ENCODE peak calls at places on chromosome 21, in four cellular contexts. C is hepatocyte, A is PC-9, O is heart left ventricle. M is an unnamed sample.

GRCh38 chr21:36743008-36743407 is 44.1 kb downstream of the SIM2 start:
- DNase-seq in A (no peak), O (no peak), C (no peak), M (no peak)

GRCh38 chr21:10641107-10641506 is 119.7 kb downstream of the TPTE start:
- DNase-seq in A (no peak), O (no peak), C (no peak), M (no peak)

GRCh38 chr21:46661627-46662366 is 26.3 kb downstream of the PRMT2 start:
- DNase-seq in C (no peak), O (no peak), A (no peak), M (no peak)

GRCh38 chr21:17514124-17514481 is 1.3 kb downstream of the CXADR start:
- DNase-seq in A (peak; percentile 81), O (no peak), C (peak; percentile 24), M (no peak)

GRCh38 chr21:26123012-26123411 is 47.6 kb downstream of the APP start:
- DNase-seq in A (no peak), O (no peak), C (no peak), M (no peak)

GRCh38 chr21:37921091-37921490 is 4.8 kb upstream of the KCNJ6 start:
- DNase-seq in O (no peak), C (peak; percentile 32), A (no peak), M (no peak)

GRCh38 chr21:17002628-17003027 is 510.2 kb upstream of the CXADR start:
- DNase-seq in O (no peak), C (no peak), A (no peak), M (no peak)

GRCh38 chr21:27534211-27534610 is 567.3 kb upstream of the ADAMTS5 start:
- DNase-seq in C (no peak), O (no peak), A (no peak), M (no peak)

GRCh38 chr21:27817061-27817460 is 850.2 kb upstream of the ADAMTS5 start:
- DNase-seq in A (no peak), O (no peak), C (peak; percentile 67), M (no peak)

GRCh38 chr21:21682172-21682571 is 684.0 kb downstream of the NCAM2 start:
- DNase-seq in A (no peak), O (no peak), C (no peak), M (no peak)

GRCh38 chr21:32090961-32091360 is 187.9 kb downstream of the MIS18A start:
- DNase-seq in A (no peak), O (no peak), C (no peak), M (no peak)

GRCh38 chr21:32094792-32095191 is 184.1 kb downstream of the MIS18A start:
- DNase-seq in C (no peak), A (no peak), O (no peak), M (peak; percentile 40)

GRCh38 chr21:32096411-32096810 is 182.4 kb downstream of the MIS18A start:
- DNase-seq in O (no peak), A (no peak), C (no peak), M (peak; percentile 61)

GRCh38 chr21:32089771-32090170 is 189.1 kb downstream of the MIS18A start:
- DNase-seq in A (no peak), C (peak; percentile 35), O (no peak), M (no peak)

DNA sequence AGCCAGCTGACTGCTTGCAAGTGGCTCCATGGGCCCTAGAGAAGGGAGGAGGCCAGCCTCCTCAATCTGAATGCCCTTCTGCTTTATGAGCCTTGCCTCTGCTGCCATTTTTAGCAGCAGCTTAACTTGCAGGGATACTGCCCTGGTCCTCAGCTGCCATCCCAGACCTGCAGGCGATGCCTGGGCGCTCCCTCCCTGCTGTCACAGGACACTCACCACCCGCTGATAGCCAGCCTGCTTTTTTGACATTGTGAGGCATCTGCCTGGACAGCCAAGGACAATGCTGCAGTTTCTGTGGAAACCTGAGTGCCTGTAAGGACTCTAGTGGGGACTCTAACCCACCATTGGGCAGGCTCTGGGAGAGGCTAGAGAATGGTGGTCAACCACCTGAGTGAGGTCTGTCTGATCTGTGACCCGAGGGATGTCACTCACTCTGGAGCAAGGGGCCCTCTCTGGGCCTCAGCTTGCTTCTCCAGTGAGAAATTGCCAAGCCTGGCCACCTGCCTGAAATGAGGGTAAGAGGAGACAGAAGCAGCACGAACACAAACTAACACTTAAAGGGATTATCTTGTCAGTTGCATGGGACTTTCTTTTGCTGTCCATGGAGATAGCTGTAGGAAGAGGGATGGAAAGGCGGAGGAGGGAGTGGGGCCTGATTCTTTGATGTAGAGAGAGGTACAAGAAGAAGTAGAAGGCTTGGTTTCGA is 184.9 kb downstream of the MIS18A start:
- DNase-seq in O (no peak), A (no peak), C (no peak), M (no peak)
- H3K27ac ChIP-seq in O (no peak overlapping the region), A (no peak overlapping the region), C (no peak overlapping the region), M (no peak overlapping the region)

GRCh38 chr21:42060166-42060565 is 11.0 kb upstream of the UMODL1 start:
- DNase-seq in A (no peak), O (no peak), C (no peak), M (no peak)
- H3K4me1 ChIP-seq in A (peaks cover 26% of the 10 kb centered on the region), O (no peaks in the 10 kb centered on the region), C (peaks cover 16% of the 10 kb centered on the region), M (no peaks in the 10 kb centered on the region)

DNA sequence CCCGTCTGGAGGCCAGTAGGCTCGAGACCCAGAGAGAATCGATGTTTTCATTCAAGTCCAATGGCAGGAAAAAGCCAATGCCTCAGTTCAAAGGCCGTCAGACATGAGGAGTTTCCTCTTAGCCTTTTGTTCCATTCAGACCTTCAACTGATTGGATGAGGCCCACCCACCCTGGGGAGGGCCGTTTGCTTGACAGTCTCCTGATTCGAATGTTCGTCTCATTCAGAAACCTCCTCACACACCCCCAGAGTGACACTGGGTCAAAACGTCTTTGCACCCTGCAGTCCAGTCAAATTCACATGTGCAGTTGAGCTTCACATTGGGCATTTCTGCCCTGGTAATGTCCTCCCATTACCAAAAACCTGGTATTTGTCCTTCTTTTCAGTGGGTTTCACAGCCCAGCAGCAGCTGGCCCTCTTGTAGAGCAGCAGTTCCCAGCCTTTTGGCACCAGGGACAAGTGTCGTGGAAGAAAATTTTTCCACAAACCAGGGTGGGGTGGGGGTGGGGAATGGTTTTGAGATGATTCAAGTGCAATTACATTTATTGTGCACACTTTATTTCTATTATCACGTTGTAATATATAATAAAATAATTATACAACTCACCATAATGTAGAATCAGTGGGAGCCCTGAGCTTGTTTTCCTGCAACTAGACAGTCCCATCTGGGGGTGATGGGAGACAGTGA is 40.1 kb downstream of the RSPH1 start:
- DNase-seq in A (no peak), C (no peak), O (no peak), M (no peak)
- H3K27ac ChIP-seq in A (no peak overlapping the region), C (no peak overlapping the region), O (no peak overlapping the region), M (peak overlapping the region; percentile 13)

GRCh38 chr21:44908908-44909307 is 11.8 kb downstream of the ITGB2 start:
- DNase-seq in A (no peak), C (no peak), O (no peak), M (no peak)
- H3K4me1 ChIP-seq in A (peaks cover 33% of the 10 kb centered on the region), C (peaks cover 5% of the 10 kb centered on the region), O (peaks cover 5% of the 10 kb centered on the region), M (peaks cover 56% of the 10 kb centered on the region)

GRCh38 chr21:34192646-34193285 is 119.4 kb downstream of the MRPS6 start:
- DNase-seq in C (no peak), A (no peak), O (peak; percentile 10), M (no peak)
- H3K27ac ChIP-seq in C (no peak overlapping the region), A (no peak overlapping the region), O (no peak overlapping the region), M (no peak overlapping the region)

DNA sequence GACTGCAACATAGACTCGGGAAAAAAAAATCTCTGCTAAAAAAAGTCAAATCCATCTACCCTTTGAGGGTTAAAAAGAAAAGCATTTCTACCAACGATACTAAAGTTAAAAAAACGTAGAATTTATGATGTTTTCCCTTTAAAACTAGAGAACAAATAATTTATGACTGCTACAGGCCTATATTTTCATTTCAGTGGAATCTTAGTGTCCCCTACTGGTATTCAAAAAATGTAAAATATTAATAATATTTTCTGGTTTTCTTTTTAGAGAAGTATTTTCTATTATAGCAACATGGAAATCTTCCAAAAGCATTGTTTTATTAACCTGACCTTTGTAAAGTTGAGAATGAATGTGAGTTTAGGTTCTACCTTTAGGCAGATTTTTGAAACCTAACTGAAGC is 1582.2 kb downstream of the MRPL39 start:
- DNase-seq in A (no peak), C (no peak), O (no peak), M (no peak)
- H3K4me1 ChIP-seq in A (no peaks in the 10 kb centered on the region), C (no peaks in the 10 kb centered on the region), O (no peaks in the 10 kb centered on the region), M (no peaks in the 10 kb centered on the region)

DNA sequence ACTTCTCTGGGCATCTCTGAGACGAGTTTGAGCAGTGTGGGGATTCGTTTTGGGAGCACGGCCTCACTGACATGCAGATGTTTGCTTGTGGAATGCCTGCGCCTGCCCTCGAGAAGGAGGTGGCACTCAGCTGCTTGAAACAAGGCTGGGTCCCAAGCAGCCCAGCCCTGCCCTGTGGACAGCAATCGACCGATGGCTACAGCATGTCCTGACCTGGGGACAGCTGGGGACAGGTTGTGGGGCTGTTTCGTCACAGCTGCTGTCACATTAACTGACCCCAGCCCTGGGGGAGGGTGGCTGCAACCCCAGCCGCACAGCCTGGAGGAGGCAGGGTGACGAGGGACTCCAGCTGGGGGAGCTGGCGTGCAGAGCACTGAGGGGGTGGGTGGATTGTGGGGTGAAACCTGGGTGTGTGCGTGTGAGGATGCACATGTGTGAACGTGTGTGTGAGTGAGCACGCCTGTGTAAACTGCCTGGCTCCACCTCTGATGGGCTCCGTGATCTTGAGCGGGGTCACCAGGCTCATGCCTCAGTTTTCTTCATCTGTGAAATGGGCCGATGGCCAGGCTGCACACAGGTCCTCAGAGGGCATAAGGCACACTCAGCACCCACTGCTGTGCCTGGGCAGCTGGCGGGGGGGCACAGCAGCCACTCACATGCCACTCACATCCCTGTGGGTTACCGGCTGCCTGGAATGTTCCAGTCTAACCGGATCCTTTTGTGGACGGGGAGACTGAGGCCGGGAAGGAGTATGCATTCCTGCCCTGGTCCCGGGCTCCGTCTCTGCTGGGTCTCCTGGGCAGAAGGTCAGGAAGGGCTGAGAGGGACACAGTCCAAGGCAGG is 49.3 kb downstream of the COL18A1 start:
- DNase-seq in A (no peak), C (no peak), O (no peak), M (no peak)
- H3K27ac ChIP-seq in A (no peak overlapping the region), C (no peak overlapping the region), O (peak overlapping the region; percentile 50), M (no peak overlapping the region)

DNA sequence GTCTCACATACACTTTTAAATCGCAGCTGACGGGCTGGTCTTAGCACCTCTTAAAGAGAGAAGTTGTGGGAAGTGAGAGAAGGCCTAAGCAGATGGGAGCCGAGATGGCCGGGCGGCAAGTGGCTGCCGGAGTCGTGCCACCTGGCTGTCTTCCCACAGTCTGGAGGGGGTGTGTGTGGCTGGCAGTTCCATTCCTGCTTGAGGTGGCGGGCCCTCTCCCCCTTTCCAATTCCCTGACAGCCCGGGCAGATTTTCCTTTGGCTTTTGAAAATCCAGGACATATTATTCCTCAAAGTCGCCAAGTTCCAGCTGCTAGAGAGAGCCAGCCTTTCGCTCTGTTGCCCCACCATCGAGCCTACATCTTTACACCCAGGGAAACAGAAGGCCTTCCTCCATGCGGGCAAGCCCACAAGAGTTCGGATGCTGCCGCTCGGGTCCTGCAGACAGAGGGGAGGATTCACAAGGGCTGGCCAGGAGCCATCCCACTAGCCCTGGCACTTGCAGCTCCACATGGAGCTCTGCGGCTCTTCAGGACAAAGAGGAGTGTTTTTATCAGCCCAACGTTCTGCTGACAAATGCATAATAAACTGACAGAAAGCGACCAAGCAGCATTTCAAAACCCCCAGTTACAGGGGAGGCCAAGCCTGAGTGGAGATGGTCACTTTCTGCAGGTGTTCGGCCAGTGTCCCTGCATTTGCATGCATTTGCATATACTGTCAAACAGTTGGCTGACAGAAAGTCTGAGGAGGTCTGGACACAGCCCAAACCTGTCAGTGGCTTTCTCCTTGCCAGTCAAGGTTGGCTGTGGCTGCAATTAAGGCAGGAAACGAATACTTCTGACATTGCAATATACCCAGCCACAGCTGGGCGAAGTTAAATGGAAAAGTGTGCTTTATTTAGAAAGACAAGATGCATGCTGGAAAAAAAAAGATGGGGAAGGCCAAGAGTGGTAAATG is 45.9 kb downstream of the OLIG1 start:
- DNase-seq in A (no peak), C (no peak), O (no peak), M (no peak)
- H3K4me1 ChIP-seq in A (no peaks in the 10 kb centered on the region), C (no peaks in the 10 kb centered on the region), O (no peaks in the 10 kb centered on the region), M (peaks cover 33% of the 10 kb centered on the region)